ENCODE peak calls at places on chromosome 9, in five cellular contexts. R, Q, W, A and J are unnamed samples.

GRCh38 chr9:120344230-120344629 is 235.7 kb downstream of the CDK5RAP2 start:
- DNase-seq in Q (peak; percentile 69), W (no peak), R (no peak), A (no peak), J (no peak)

GRCh38 chr9:101047848-101048402 is 19.4 kb downstream of the PLPPR1 start:
- DNase-seq in Q (no peak), R (no peak), A (no peak), W (no peak), J (no peak)

GRCh38 chr9:127714916-127715442 is 484 bp downstream of the PTRH1 start:
- DNase-seq in A (no peak), Q (no peak), W (no peak), R (peak; percentile 53), J (no peak)

GRCh38 chr9:124694394-124695279 is 76.5 kb downstream of the NR6A1 start:
- DNase-seq in W (no peak), Q (no peak), A (no peak), R (no peak), J (no peak)

GRCh38 chr9:90810686-90811085 is 9.1 kb downstream of the SYK start:
- DNase-seq in W (no peak), Q (no peak), A (no peak), R (no peak), J (no peak)

GRCh38 chr9:130522233-130522808 is 57.1 kb upstream of the FUBP3 start:
- DNase-seq in W (peak; percentile 74), A (no peak), Q (no peak), R (no peak), J (no peak)

GRCh38 chr9:14119694-14120514 is 194.0 kb downstream of the NFIB start:
- DNase-seq in A (no peak), Q (no peak), R (no peak), W (no peak), J (no peak)

GRCh38 chr9:18297532-18297872 is 176.5 kb upstream of the ADAMTSL1 start:
- DNase-seq in R (no peak), W (no peak), A (no peak), Q (peak; percentile 9), J (peak; percentile 5)

GRCh38 chr9:88710449-88710848 is 175.5 kb downstream of the NXNL2 start:
- DNase-seq in W (no peak), R (no peak), A (no peak), Q (no peak), J (no peak)

GRCh38 chr9:137373611-137373980 is 49.4 kb downstream of the EXD3 start:
- DNase-seq in Q (no peak), A (no peak), R (no peak), W (peak; percentile 41), J (no peak)

GRCh38 chr9:77927265-77927664 is 104.3 kb downstream of the GNAQ start:
- DNase-seq in A (no peak), Q (no peak), R (no peak), W (no peak), J (no peak)

GRCh38 chr9:133963166-133963565 is 29.0 kb downstream of the VAV2 start:
- DNase-seq in W (no peak), A (no peak), Q (no peak), R (no peak), J (no peak)

GRCh38 chr9:38106488-38106887 is 37.5 kb upstream of the SHB start:
- DNase-seq in W (no peak), A (no peak), Q (no peak), R (no peak), J (no peak)

GRCh38 chr9:113998529-113999255 is 79.4 kb downstream of the AMBP start:
- DNase-seq in Q (no peak), A (no peak), R (peak; percentile 17), W (peak; percentile 53), J (no peak)

GRCh38 chr9:113931140-113931539 is 55.0 kb downstream of the ZNF618 start:
- DNase-seq in R (peak; percentile 8), Q (no peak), W (peak; percentile 19), A (no peak), J (no peak)

GRCh38 chr9:78235296-78235770 is 542 bp upstream of the CEP78 start:
- DNase-seq in R (no peak), A (no peak), Q (no peak), W (no peak), J (no peak)

GRCh38 chr9:134487066-134487710 is 154.4 kb upstream of the COL5A1 start:
- DNase-seq in A (no peak), W (peak; percentile 34), R (no peak), Q (no peak), J (no peak)

GRCh38 chr9:88578486-88579362 is 43.7 kb downstream of the NXNL2 start:
- DNase-seq in Q (no peak), W (peak; percentile 99), A (no peak), R (peak; percentile 87), J (peak; percentile 69)

GRCh38 chr9:93596399-93596798 is 20.0 kb downstream of the PHF2 start:
- DNase-seq in Q (no peak), R (no peak), W (peak; percentile 38), A (no peak), J (no peak)

GRCh38 chr9:137157618-137158502 is 12.0 kb downstream of the LRRC26 start:
- DNase-seq in R (no peak), A (no peak), W (no peak), Q (no peak), J (no peak)

GRCh38 chr9:135989157-135989556 is 28.0 kb upstream of the UBAC1 start:
- DNase-seq in A (no peak), Q (no peak), R (no peak), W (no peak), J (no peak)
- H3K4me3 ChIP-seq in A (no peak overlapping the region), Q (no peak overlapping the region), R (no peak overlapping the region), W (no peak overlapping the region), J (no peak overlapping the region)

DNA sequence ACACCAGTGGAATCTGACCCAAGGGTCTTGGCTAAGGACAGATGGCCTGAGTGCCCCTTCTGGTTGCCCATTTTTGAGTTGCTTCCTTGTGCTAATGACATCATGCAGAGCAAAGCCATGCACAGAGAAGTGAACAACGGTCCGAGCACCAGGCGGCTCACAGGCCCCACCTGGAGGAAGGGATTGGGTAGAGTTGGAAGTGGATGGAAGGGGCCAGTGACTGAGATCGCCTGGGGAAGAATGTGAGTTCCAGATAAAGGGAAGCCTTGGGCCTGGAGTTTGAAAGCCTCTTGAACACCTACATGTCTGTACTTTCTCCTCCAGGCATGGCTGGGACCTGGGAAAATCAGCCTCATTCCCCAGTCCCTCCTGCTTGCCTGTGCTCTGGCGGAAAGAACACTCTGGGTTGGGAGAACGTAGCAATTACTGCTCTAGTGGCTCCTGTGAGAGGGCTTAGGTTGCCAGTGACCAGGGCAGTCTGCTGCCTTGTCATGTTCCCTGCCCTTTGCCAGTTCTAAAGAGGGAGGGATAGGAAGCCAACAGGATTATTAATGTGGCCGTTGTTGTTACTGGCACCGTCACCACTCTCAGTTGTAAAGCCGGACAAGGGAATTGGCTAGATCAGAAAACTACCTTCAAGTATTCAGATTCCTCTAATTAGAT is 62.5 kb upstream of the PTPN3 start:
- DNase-seq in R (no peak), Q (no peak), W (peak; percentile 59), A (no peak), J (no peak)
- TF ChIP-seq CTCF in R (no peak), Q (peak; percentile 26), W (peak; percentile 70), A (no peak), J (no peak)

GRCh38 chr9:35059438-35059837 is 13.0 kb downstream of the VCP start:
- DNase-seq in Q (no peak), A (no peak), W (no peak), R (no peak), J (no peak)
- H3K4me3 ChIP-seq in Q (no peak overlapping the region), A (no peak overlapping the region), W (no peak overlapping the region), R (no peak overlapping the region), J (no peak overlapping the region)

GRCh38 chr9:70420267-70421019 is 6.0 kb upstream of the KLF9 start:
- DNase-seq in R (peak; percentile 94), A (peak; percentile 61), Q (no peak), W (peak; percentile 82), J (peak; percentile 13)

GRCh38 chr9:70418822-70419545 is 4.5 kb upstream of the KLF9 start:
- DNase-seq in Q (peak; percentile 85), W (peak; percentile 86), R (peak; percentile 92), A (peak; percentile 93), J (peak; percentile 75)

GRCh38 chr9:70421020-70421271 is 6.5 kb upstream of the KLF9 start:
- DNase-seq in Q (no peak), A (no peak), R (no peak), W (no peak), J (no peak)

GRCh38 chr9:70421272-70422180 is 7.1 kb upstream of the KLF9 start:
- DNase-seq in A (no peak), R (no peak), W (peak; percentile 48), Q (no peak), J (no peak)

GRCh38 chr9:70419546-70420266 is 5.2 kb upstream of the KLF9 start:
- DNase-seq in Q (peak; percentile 87), W (peak; percentile 73), R (peak; percentile 95), A (peak; percentile 91), J (peak; percentile 77)
- TF ChIP-seq CTCF in Q (no peak), W (peak; percentile 15), R (no peak), A (no peak), J (no peak)

DNA sequence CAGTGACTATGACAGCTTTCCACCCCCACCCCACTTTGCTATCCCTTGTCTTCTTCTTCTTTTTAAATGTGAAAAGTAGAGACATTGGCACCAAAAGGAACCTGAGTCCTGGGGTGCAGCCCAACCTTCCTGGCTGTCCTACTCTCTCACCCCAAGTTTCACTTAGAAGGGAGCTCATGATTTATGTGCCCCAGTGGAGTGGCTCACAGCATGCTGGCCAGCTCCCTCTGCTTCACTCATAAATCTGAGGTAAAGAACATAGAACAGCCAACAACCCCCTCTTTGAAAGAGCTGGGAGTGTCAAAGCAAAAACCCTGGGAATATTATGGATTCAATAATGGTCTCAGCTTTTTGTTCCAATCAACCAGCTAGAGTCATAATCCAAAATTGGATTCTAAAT is 196.3 kb upstream of the DAPK1 start:
- DNase-seq in Q (no peak), R (no peak), W (no peak), A (no peak), J (no peak)
- H3K4me3 ChIP-seq in Q (no peak overlapping the region), R (no peak overlapping the region), W (no peak overlapping the region), A (no peak overlapping the region), J (no peak overlapping the region)